ENCODE peak calls at places on chromosome 16, in nine cellular contexts. F, S, P, M, C, W, Z, N and X are unnamed samples.

GRCh38 chr16:3032624-3033023 is 4.1 kb downstream of the BICDL2 start:
- DNase-seq in F (no peak), S (no peak), P (no peak), M (no peak), C (no peak), W (no peak), Z (no peak), N (no peak), X (no peak)

GRCh38 chr16:59545666-59546065 is 811.5 kb upstream of the GOT2 start:
- DNase-seq in F (no peak), S (no peak), P (no peak), M (no peak), C (no peak), W (no peak), Z (no peak), N (no peak), X (no peak)

GRCh38 chr16:89054714-89055113 is 38.9 kb upstream of the ACSF3 start:
- DNase-seq in F (no peak), S (no peak), P (no peak), M (no peak), C (no peak), W (no peak), Z (no peak), N (no peak), X (no peak)

GRCh38 chr16:11263737-11264136 is 5.4 kb downstream of the TNP2 start:
- DNase-seq in F (no peak), S (no peak), P (no peak), M (no peak), C (no peak), W (no peak), Z (no peak), N (no peak), X (no peak)

GRCh38 chr16:14961405-14962186 is 13.2 kb upstream of the PDXDC1 start:
- DNase-seq in F (no peak), S (no peak), P (no peak), M (no peak), C (no peak), W (no peak), Z (no peak), N (no peak), X (no peak)

GRCh38 chr16:1012722-1013592 is 31.4 kb downstream of the SOX8 start:
- DNase-seq in F (no peak), S (no peak), P (no peak), M (no peak), C (no peak), W (no peak), Z (no peak), N (no peak), X (no peak)

GRCh38 chr16:35450648-35451047 is 1991.2 kb downstream of the TP53TG3F start:
- DNase-seq in F (no peak), S (no peak), P (no peak), M (no peak), C (no peak), W (no peak), Z (no peak), N (no peak), X (no peak)

GRCh38 chr16:50501986-50502615 is 46.1 kb upstream of the NKD1 start:
- DNase-seq in F (no peak), S (no peak), P (no peak), M (no peak), C (no peak), W (no peak), Z (no peak), N (no peak), X (no peak)

GRCh38 chr16:85991856-85992255 is 92.9 kb downstream of the IRF8 start:
- DNase-seq in F (no peak), S (peak; percentile 34), P (no peak), M (no peak), C (no peak), W (no peak), Z (no peak), N (no peak), X (no peak)

GRCh38 chr16:50708373-50709060 is 15.1 kb downstream of the NOD2 start:
- DNase-seq in F (no peak), S (no peak), P (no peak), M (no peak), C (no peak), W (no peak), Z (no peak), N (no peak), X (no peak)

GRCh38 chr16:69479806-69480205 is 55.4 kb downstream of the CYB5B start:
- DNase-seq in F (no peak), S (no peak), P (no peak), M (no peak), C (peak; percentile 7), W (no peak), Z (no peak), N (peak; percentile 58), X (no peak)

GRCh38 chr16:69485361-69485760 is 60.9 kb downstream of the CYB5B start:
- DNase-seq in F (no peak), S (no peak), P (no peak), M (no peak), C (no peak), W (no peak), Z (no peak), N (no peak), X (no peak)

GRCh38 chr16:69483611-69484010 is 59.2 kb downstream of the CYB5B start:
- DNase-seq in F (no peak), S (no peak), P (no peak), M (no peak), C (no peak), W (no peak), Z (no peak), N (no peak), X (no peak)

GRCh38 chr16:69481901-69482341 is 57.5 kb downstream of the CYB5B start:
- DNase-seq in F (peak; percentile 93), S (peak; percentile 92), P (peak; percentile 92), M (peak; percentile 91), C (peak; percentile 89), W (peak; percentile 88), Z (peak; percentile 82), N (peak; percentile 68), X (no peak)

GRCh38 chr16:69482410-69482951 is 58.1 kb downstream of the CYB5B start:
- DNase-seq in F (peak; percentile 89), S (no peak), P (no peak), M (peak; percentile 66), C (peak; percentile 60), W (peak; percentile 60), Z (peak; percentile 34), N (no peak), X (peak; percentile 4)
- H3K27ac ChIP-seq in F (peak overlapping the region; percentile 88), S (peak overlapping the region; percentile 88), P (peak overlapping the region; percentile 74), M (peak overlapping the region; percentile 72), C (peak overlapping the region; percentile 94), W (peak overlapping the region; percentile 68), Z (peak overlapping the region; percentile 51), N (peak overlapping the region; percentile 25), X (no peak overlapping the region)

GRCh38 chr16:67028555-67029248 is at the start of gene CBFB:
- DNase-seq in F (peak; percentile 95), S (peak; percentile 96), P (peak; percentile 96), M (peak; percentile 94), C (peak; percentile 86), W (peak; percentile 91), Z (peak; percentile 92), N (peak; percentile 83), X (peak; percentile 92)
- TF ChIP-seq CTCF in F (no peak), S (peak; percentile 17), P (no peak), M (no peak), C (no peak), W (peak; percentile 10), Z (no peak), N (no peak), X (no peak)

DNA sequence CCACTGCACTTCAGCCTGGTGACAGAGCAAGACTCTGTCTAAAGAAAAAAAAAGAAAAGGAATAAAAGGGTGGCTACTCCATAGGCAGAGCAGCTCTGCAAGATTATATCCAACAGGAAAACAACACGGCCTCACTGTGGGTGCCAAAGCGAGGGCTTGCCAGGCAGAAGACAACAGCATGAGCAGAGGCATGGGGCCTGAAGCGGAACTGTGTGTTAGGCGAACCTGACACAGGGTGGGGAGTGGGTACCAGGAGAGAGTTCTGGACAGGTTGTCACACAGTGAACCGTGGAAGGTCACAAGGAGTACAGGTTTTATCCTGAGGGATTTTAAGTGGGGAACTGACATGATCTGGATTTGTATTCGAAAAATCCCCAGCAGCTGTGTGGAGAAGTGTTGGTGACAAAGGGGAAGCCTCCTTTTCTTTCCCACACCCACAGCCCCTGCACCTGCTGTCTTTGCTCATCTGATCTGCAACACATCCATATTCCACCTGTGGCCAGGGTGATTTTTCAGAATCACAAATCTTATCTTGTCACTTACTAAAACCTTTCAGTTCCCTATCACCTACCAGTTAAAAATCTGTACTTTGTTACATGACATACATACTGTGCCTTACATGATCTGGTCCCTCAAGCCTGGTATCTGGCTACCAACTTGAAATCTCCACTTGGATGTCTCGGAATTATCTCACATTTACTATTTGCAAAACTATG is 23.2 kb upstream of the ARHGAP17 start:
- DNase-seq in F (no peak), S (no peak), P (no peak), M (no peak), C (no peak), W (no peak), Z (no peak), N (no peak), X (no peak)
- H3K4me3 ChIP-seq in F (no peak overlapping the region), S (no peak overlapping the region), P (no peak overlapping the region), M (no peak overlapping the region), C (no peak overlapping the region), W (no peak overlapping the region), Z (no peak overlapping the region), N (no peak overlapping the region), X (no peak overlapping the region)

GRCh38 chr16:4391635-4392381 is 20.2 kb downstream of the VASN start:
- DNase-seq in F (no peak), S (no peak), P (no peak), M (no peak), C (no peak), W (no peak), Z (no peak), N (no peak), X (no peak)

GRCh38 chr16:4390266-4391260 is 18.9 kb downstream of the VASN start:
- DNase-seq in F (no peak), S (no peak), P (no peak), M (no peak), C (no peak), W (no peak), Z (no peak), N (no peak), X (no peak)

GRCh38 chr16:4395055-4395726 is 21.2 kb downstream of the CORO7 start:
- DNase-seq in F (no peak), S (no peak), P (no peak), M (no peak), C (no peak), W (no peak), Z (no peak), N (no peak), X (peak; percentile 12)

GRCh38 chr16:4393243-4393606 is 21.6 kb downstream of the VASN start:
- DNase-seq in F (no peak), S (no peak), P (no peak), M (no peak), C (peak; percentile 54), W (no peak), Z (no peak), N (peak; percentile 81), X (no peak)

GRCh38 chr16:4392382-4393242 is 21.0 kb downstream of the VASN start:
- DNase-seq in F (no peak), S (no peak), P (no peak), M (no peak), C (peak; percentile 82), W (peak; percentile 87), Z (no peak), N (peak; percentile 62), X (no peak)
- H3K27ac ChIP-seq in F (peak overlapping the region; percentile 75), S (peak overlapping the region; percentile 63), P (peak overlapping the region; percentile 66), M (peak overlapping the region; percentile 69), C (peak overlapping the region; percentile 95), W (peak overlapping the region; percentile 89), Z (no peak overlapping the region), N (peak overlapping the region; percentile 74), X (no peak overlapping the region)

GRCh38 chr16:82368041-82368440 is 198.0 kb upstream of the MPHOSPH6 start:
- DNase-seq in F (no peak), S (no peak), P (peak; percentile 70), M (peak; percentile 52), C (no peak), W (no peak), Z (no peak), N (peak; percentile 12), X (peak; percentile 42)
- TF ChIP-seq CTCF in F (no peak), S (peak; percentile 20), P (peak; percentile 7), M (peak; percentile 55), C (peak; percentile 31), W (no peak), Z (no peak), N (peak; percentile 57), X (no peak)